ENCODE peak calls at places on chromosomes 13 and 19, in six cellular contexts. Q is SK-N-SH, S is IMR-90, K is HepG2, H is K562, T is A549. Z is an unnamed sample.

GRCh38 chr19:7679017-7679720 is 1.5 kb upstream of the TRAPPC5 start:
- DNase-seq in Q (peak; percentile 57), S (no peak), K (peak; percentile 36), H (peak; percentile 26), T (peak; percentile 30), Z (no peak)

GRCh38 chr13:32636711-32637110 is 50.5 kb downstream of the PDS5B start:
- DNase-seq in Q (no peak), S (no peak), K (no peak), H (no peak), T (no peak), Z (no peak)

GRCh38 chr13:43640476-43640875 is 146.3 kb downstream of the ENOX1 start:
- DNase-seq in Q (no peak), S (no peak), K (no peak), H (no peak), T (no peak), Z (no peak)

GRCh38 chr13:101416181-101417042 is at the start of gene NALCN:
- DNase-seq in Q (peak; percentile 82), S (no peak), K (no peak), H (no peak), T (peak; percentile 24), Z (no peak)

GRCh38 chr13:49836516-49836915 is 44.0 kb upstream of the KPNA3 start:
- DNase-seq in Q (peak; percentile 56), S (no peak), K (peak; percentile 23), H (no peak), T (no peak), Z (no peak)

GRCh38 chr13:27988520-27988919 is at the start of gene URAD:
- DNase-seq in Q (no peak), S (no peak), K (peak; percentile 17), H (no peak), T (peak; percentile 6), Z (no peak)

GRCh38 chr19:20079487-20079886 is 1.7 kb downstream of the ZNF90 start:
- DNase-seq in Q (no peak), S (no peak), K (no peak), H (no peak), T (no peak), Z (no peak)

GRCh38 chr13:110099922-110100321 is 207.0 kb downstream of the COL4A1 start:
- DNase-seq in Q (no peak), S (no peak), K (no peak), H (no peak), T (no peak), Z (no peak)

GRCh38 chr19:44704982-44705381 is 6.0 kb downstream of the CEACAM16 start:
- DNase-seq in Q (no peak), S (no peak), K (no peak), H (no peak), T (no peak), Z (no peak)

GRCh38 chr19:50387868-50388245 is 3.7 kb downstream of the POLD1 start:
- DNase-seq in Q (no peak), S (no peak), K (no peak), H (no peak), T (no peak), Z (no peak)

GRCh38 chr13:45325806-45326205 is 15.2 kb downstream of the TPT1 start:
- DNase-seq in Q (no peak), S (peak; percentile 97), K (peak; percentile 62), H (no peak), T (no peak), Z (no peak)

GRCh38 chr19:58409010-58409790 is 751 bp downstream of the ZNF584 start:
- DNase-seq in Q (peak; percentile 79), S (peak; percentile 22), K (no peak), H (no peak), T (peak; percentile 66), Z (no peak)

GRCh38 chr19:2121416-2122051 is 24.8 kb downstream of the IZUMO4 start:
- DNase-seq in Q (no peak), S (no peak), K (no peak), H (no peak), T (no peak), Z (no peak)

GRCh38 chr19:32498641-32499200 is 82.3 kb upstream of the PDCD5 start:
- DNase-seq in Q (no peak), S (no peak), K (no peak), H (no peak), T (no peak), Z (no peak)

GRCh38 chr13:102770435-102770834 is 3.2 kb downstream of the TEX30 start:
- DNase-seq in Q (no peak), S (no peak), K (peak; percentile 87), H (no peak), T (no peak), Z (no peak)

GRCh38 chr19:1138121-1138520 is 34.3 kb downstream of the GPX4 start:
- DNase-seq in Q (no peak), S (no peak), K (no peak), H (no peak), T (no peak), Z (no peak)

GRCh38 chr19:16376241-16376640 is 51.6 kb downstream of the KLF2 start:
- DNase-seq in Q (no peak), S (no peak), K (no peak), H (no peak), T (no peak), Z (no peak)

GRCh38 chr19:4284176-4284958 is 5.3 kb downstream of the SHD start:
- DNase-seq in Q (peak; percentile 93), S (no peak), K (peak; percentile 81), H (peak; percentile 98), T (peak; percentile 84), Z (no peak)

GRCh38 chr19:38650911-38651584 is 3.6 kb downstream of the ACTN4 start:
- DNase-seq in Q (no peak), S (peak; percentile 60), K (no peak), H (no peak), T (peak; percentile 67), Z (no peak)

GRCh38 chr19:1162404-1163282 is 11.4 kb downstream of the SBNO2 start:
- DNase-seq in Q (no peak), S (no peak), K (no peak), H (no peak), T (no peak), Z (no peak)

GRCh38 chr13:30734434-30734833 is 909 bp upstream of the ALOX5AP start:
- DNase-seq in Q (no peak), S (peak; percentile 74), K (no peak), H (no peak), T (no peak), Z (no peak)

GRCh38 chr19:5048091-5048726 is 79.3 kb downstream of the KDM4B start:
- DNase-seq in Q (peak; percentile 96), S (peak; percentile 67), K (peak; percentile 27), H (peak; percentile 92), T (peak; percentile 86), Z (no peak)

GRCh38 chr13:80239571-80240255 is 101.2 kb downstream of the SPRY2 start:
- DNase-seq in Q (no peak), S (peak; percentile 2), K (no peak), H (no peak), T (no peak), Z (no peak)

GRCh38 chr19:31340059-31341025 is 8.9 kb downstream of the TSHZ3 start:
- DNase-seq in Q (peak; percentile 74), S (peak; percentile 62), K (no peak), H (no peak), T (no peak), Z (no peak)

GRCh38 chr19:52034051-52034728 is 6.0 kb upstream of the ZNF614 start:
- DNase-seq in Q (no peak), S (peak; percentile 8), K (no peak), H (no peak), T (peak; percentile 44), Z (no peak)

GRCh38 chr13:47708386-47708785 is 292.7 kb downstream of the SUCLA2 start:
- DNase-seq in Q (no peak), S (peak; percentile 49), K (no peak), H (no peak), T (peak; percentile 3), Z (no peak)

GRCh38 chr19:7349231-7349591 is 474 bp downstream of the ARHGEF18 start:
- DNase-seq in Q (no peak), S (no peak), K (no peak), H (no peak), T (no peak), Z (no peak)

GRCh38 chr13:35379663-35380062 is 96.8 kb downstream of the MAB21L1 start:
- DNase-seq in Q (no peak), S (no peak), K (no peak), H (no peak), T (no peak), Z (no peak)
- TF ChIP-seq USF2 in Q (no peak), S (no peak), K (no peak), H (no peak), T (no peak), Z (no peak)

GRCh38 chr13:51684076-51684475 is 99.8 kb downstream of the WDFY2 start:
- DNase-seq in Q (no peak), S (peak; percentile 49), K (no peak), H (no peak), T (no peak), Z (no peak)

GRCh38 chr13:51682691-51683090 is 98.4 kb downstream of the WDFY2 start:
- DNase-seq in Q (no peak), S (peak; percentile 27), K (no peak), H (no peak), T (no peak), Z (no peak)

GRCh38 chr13:51679616-51680015 is 95.4 kb downstream of the WDFY2 start:
- DNase-seq in Q (no peak), S (no peak), K (no peak), H (no peak), T (no peak), Z (no peak)

GRCh38 chr13:51683537-51684050 is 99.3 kb downstream of the WDFY2 start:
- DNase-seq in Q (no peak), S (no peak), K (no peak), H (no peak), T (no peak), Z (no peak)

GRCh38 chr13:51681037-51681678 is 96.9 kb downstream of the WDFY2 start:
- DNase-seq in Q (no peak), S (peak; percentile 88), K (no peak), H (no peak), T (peak; percentile 51), Z (no peak)
- TF ChIP-seq USF2 in Q (no peak), S (no peak), K (no peak), H (no peak), T (no peak), Z (no peak)

DNA sequence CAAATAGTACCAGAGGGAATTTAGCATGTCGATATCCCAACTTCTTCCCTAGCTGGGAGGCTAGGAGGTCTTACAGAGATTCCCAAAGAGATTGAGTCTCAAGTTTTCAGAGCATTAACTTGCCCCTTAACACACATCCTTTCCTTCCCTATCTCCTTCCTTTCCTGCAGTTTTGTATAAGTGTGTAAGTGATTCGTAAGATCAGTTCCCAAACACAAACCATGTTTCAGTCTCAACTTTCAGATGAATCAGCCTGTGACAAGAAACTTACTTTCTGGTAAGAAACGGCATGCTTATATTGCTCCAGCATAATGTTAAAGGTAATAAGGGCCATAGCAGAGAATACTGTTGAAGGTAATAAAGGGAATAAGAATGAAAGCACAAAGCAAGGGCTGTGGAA is 472.2 kb downstream of the LIG4 start:
- DNase-seq in Q (no peak), S (peak; percentile 77), K (no peak), H (no peak), T (no peak), Z (no peak)
- TF ChIP-seq USF2 in Q (no peak), S (no peak), K (no peak), H (no peak), T (no peak), Z (no peak)

DNA sequence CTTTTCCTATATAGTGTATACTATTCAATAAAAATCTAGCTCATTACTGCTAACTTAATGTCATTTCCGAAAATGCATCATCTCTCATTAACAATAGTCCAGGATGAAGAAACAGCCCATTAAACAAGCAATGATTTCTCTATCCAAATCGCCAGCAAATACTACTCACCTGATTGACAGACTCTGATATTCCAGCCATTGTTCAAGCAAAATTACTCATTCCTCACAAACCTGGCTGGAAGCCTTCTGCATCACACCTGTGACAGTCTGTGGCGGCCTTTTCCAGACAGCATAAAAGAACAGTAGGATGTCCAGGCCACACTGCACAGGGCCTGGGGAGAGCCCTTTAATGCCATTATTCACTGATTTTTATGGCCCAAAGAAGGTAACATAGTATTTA is 115.9 kb downstream of the ABCC4 start:
- DNase-seq in Q (no peak), S (no peak), K (no peak), H (no peak), T (no peak), Z (no peak)
- TF ChIP-seq USF2 in Q (no peak), S (no peak), K (no peak), H (no peak), T (no peak), Z (no peak)

Z was measured in GM12878.